ENCODE peak calls at places on chromosomes 16 and 17, in six cellular contexts. One of them, this sample, is unnamed.

GRCh38 chr16:25372716-25373115 is 115.1 kb upstream of the ZKSCAN2 start:
- DNase-seq in prostate gland: no peak
- DNase-seq in adrenal gland: no peak
- DNase-seq in neuronal stem cell: no peak
- DNase-seq in heart left ventricle: no peak
- DNase-seq in BE2C: no peak
- DNase-seq in this sample: no peak

GRCh38 chr16:66950971-66951790 is 9.9 kb upstream of the CES3 start:
- DNase-seq in neuronal stem cell: no peak
- DNase-seq in BE2C: no peak
- DNase-seq in heart left ventricle: no peak
- DNase-seq in prostate gland: no peak
- DNase-seq in adrenal gland: no peak
- DNase-seq in this sample: no peak

GRCh38 chr17:41301916-41302901 is at the start of gene KRTAP29-1:
- DNase-seq in prostate gland: peak; percentile 84
- DNase-seq in neuronal stem cell: no peak
- DNase-seq in adrenal gland: no peak
- DNase-seq in heart left ventricle: peak; percentile 48
- DNase-seq in BE2C: no peak
- DNase-seq in this sample: no peak

GRCh38 chr17:55444471-55445441 is 23.1 kb upstream of the MMD start:
- DNase-seq in adrenal gland: no peak
- DNase-seq in neuronal stem cell: no peak
- DNase-seq in heart left ventricle: no peak
- DNase-seq in prostate gland: no peak
- DNase-seq in BE2C: no peak
- DNase-seq in this sample: no peak

GRCh38 chr16:64250866-64251265 is 871.0 kb downstream of the CDH11 start:
- DNase-seq in BE2C: no peak
- DNase-seq in heart left ventricle: no peak
- DNase-seq in neuronal stem cell: no peak
- DNase-seq in adrenal gland: peak; percentile 16
- DNase-seq in prostate gland: no peak
- DNase-seq in this sample: no peak

GRCh38 chr17:72514321-72514861 is 393.6 kb downstream of the SOX9 start:
- DNase-seq in prostate gland: no peak
- DNase-seq in neuronal stem cell: no peak
- DNase-seq in BE2C: no peak
- DNase-seq in adrenal gland: no peak
- DNase-seq in heart left ventricle: no peak
- DNase-seq in this sample: no peak

GRCh38 chr17:1055751-1056645 is 59.1 kb downstream of the TIMM22 start:
- DNase-seq in prostate gland: peak; percentile 64
- DNase-seq in neuronal stem cell: peak; percentile 57
- DNase-seq in heart left ventricle: peak; percentile 64
- DNase-seq in BE2C: peak; percentile 67
- DNase-seq in adrenal gland: peak; percentile 68
- DNase-seq in this sample: peak; percentile 85

GRCh38 chr17:58344047-58344790 is 7.8 kb downstream of the SUPT4H1 start:
- DNase-seq in heart left ventricle: no peak
- DNase-seq in BE2C: no peak
- DNase-seq in neuronal stem cell: no peak
- DNase-seq in adrenal gland: no peak
- DNase-seq in prostate gland: no peak
- DNase-seq in this sample: no peak

GRCh38 chr16:79885320-79885719 is 284.8 kb upstream of the MAF start:
- DNase-seq in prostate gland: peak; percentile 84
- DNase-seq in heart left ventricle: no peak
- DNase-seq in adrenal gland: no peak
- DNase-seq in BE2C: no peak
- DNase-seq in neuronal stem cell: no peak
- DNase-seq in this sample: no peak

GRCh38 chr16:30355954-30356308 is 823 bp upstream of the CD2BP2 start:
- DNase-seq in prostate gland: no peak
- DNase-seq in BE2C: no peak
- DNase-seq in heart left ventricle: no peak
- DNase-seq in neuronal stem cell: no peak
- DNase-seq in adrenal gland: no peak
- DNase-seq in this sample: no peak

GRCh38 chr17:2415081-2415480 is 14.2 kb upstream of the MNT start:
- DNase-seq in adrenal gland: no peak
- DNase-seq in prostate gland: no peak
- DNase-seq in BE2C: no peak
- DNase-seq in neuronal stem cell: no peak
- DNase-seq in heart left ventricle: no peak
- DNase-seq in this sample: no peak

GRCh38 chr16:14497245-14498082 is 132.6 kb downstream of the PARN start:
- DNase-seq in neuronal stem cell: peak; percentile 17
- DNase-seq in heart left ventricle: no peak
- DNase-seq in adrenal gland: no peak
- DNase-seq in prostate gland: no peak
- DNase-seq in BE2C: no peak
- DNase-seq in this sample: no peak

GRCh38 chr17:66420961-66421371 is 118.6 kb downstream of the PRKCA start:
- DNase-seq in adrenal gland: peak; percentile 54
- DNase-seq in prostate gland: no peak
- DNase-seq in heart left ventricle: no peak
- DNase-seq in BE2C: no peak
- DNase-seq in neuronal stem cell: no peak
- DNase-seq in this sample: no peak

GRCh38 chr17:3551189-3551588 is 6.4 kb downstream of the TRPV3 start:
- DNase-seq in BE2C: no peak
- DNase-seq in heart left ventricle: no peak
- DNase-seq in neuronal stem cell: no peak
- DNase-seq in adrenal gland: no peak
- DNase-seq in prostate gland: no peak
- DNase-seq in this sample: no peak

GRCh38 chr16:81718637-81719036 is 60.5 kb upstream of the PLCG2 start:
- DNase-seq in neuronal stem cell: no peak
- DNase-seq in prostate gland: no peak
- DNase-seq in heart left ventricle: no peak
- DNase-seq in BE2C: no peak
- DNase-seq in adrenal gland: no peak
- DNase-seq in this sample: no peak

GRCh38 chr17:3770471-3770870 is 30.5 kb downstream of the ITGAE start:
- DNase-seq in heart left ventricle: no peak
- DNase-seq in neuronal stem cell: no peak
- DNase-seq in prostate gland: no peak
- DNase-seq in adrenal gland: no peak
- DNase-seq in BE2C: no peak
- DNase-seq in this sample: no peak

GRCh38 chr17:79819534-79820276 is 19.5 kb downstream of the CBX4 start:
- DNase-seq in neuronal stem cell: no peak
- DNase-seq in BE2C: no peak
- DNase-seq in prostate gland: no peak
- DNase-seq in adrenal gland: no peak
- DNase-seq in heart left ventricle: no peak
- DNase-seq in this sample: no peak
- H3K27me3 ChIP-seq in neuronal stem cell: peaks cover 61% of the 10 kb centered on the region
- H3K27me3 ChIP-seq in BE2C: no peaks in the 10 kb centered on the region
- H3K27me3 ChIP-seq in prostate gland: no peaks in the 10 kb centered on the region
- H3K27me3 ChIP-seq in adrenal gland: peaks cover 22% of the 10 kb centered on the region
- H3K27me3 ChIP-seq in heart left ventricle: peaks cover 5% of the 10 kb centered on the region
- H3K27me3 ChIP-seq in this sample: peaks cover 17% of the 10 kb centered on the region

DNA sequence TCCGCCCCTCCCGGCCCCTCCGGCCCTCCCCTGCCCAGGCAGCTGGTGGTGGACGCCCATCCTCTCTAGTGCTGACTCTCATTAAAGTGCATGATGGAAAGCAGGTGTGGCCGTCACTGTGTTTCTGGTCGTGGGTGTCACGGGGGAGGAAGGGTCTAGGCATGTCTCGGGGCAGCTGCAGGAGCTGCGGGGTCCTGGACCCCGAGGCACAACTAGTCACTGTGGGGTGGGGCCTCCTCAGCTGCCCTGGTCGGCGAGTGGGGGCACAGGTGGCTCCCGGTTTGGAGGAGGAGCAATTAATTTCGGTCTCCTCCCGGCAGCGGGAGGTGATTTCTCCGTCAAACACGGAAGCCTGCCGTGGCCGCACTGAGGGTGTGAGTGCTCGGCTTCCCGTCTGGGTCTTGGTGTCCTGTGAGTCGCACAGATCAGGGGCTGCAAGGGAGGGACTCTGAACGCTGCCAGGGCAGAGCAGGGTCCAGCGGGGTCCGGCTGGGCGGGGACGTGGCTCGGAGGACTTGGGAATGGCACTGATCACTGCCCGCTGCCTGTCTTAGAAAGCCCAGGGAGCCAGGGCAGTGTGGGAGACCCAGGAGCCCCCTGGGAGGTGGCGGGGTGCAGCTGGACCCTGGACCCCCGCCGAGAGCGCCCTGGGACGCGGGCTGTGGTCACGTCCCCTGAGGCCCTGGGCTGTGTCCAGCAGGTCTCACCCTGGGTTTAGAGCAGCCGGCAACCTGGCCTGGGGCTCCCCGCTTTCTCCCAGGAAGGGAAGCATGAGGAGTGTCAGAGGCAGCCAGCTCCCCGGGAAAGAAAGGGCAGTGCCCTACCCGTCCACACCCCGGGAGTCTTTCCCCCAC is 3.3 kb downstream of the TPSD1 start:
- DNase-seq in neuronal stem cell: no peak
- DNase-seq in heart left ventricle: peak; percentile 16
- DNase-seq in BE2C: no peak
- DNase-seq in prostate gland: no peak
- DNase-seq in adrenal gland: no peak
- DNase-seq in this sample: no peak
- H3K27me3 ChIP-seq in neuronal stem cell: peaks cover 58% of the 10 kb centered on the region
- H3K27me3 ChIP-seq in heart left ventricle: peaks cover 4% of the 10 kb centered on the region
- H3K27me3 ChIP-seq in BE2C: peaks cover 67% of the 10 kb centered on the region
- H3K27me3 ChIP-seq in prostate gland: peaks cover 21% of the 10 kb centered on the region
- H3K27me3 ChIP-seq in adrenal gland: peaks cover 16% of the 10 kb centered on the region
- H3K27me3 ChIP-seq in this sample: no peaks in the 10 kb centered on the region

GRCh38 chr17:11239379-11239970 is 1.5 kb upstream of the SHISA6 start:
- DNase-seq in adrenal gland: no peak
- DNase-seq in BE2C: no peak
- DNase-seq in heart left ventricle: no peak
- DNase-seq in prostate gland: no peak
- DNase-seq in neuronal stem cell: no peak
- DNase-seq in this sample: no peak

GRCh38 chr17:11240041-11240801 is 792 bp upstream of the SHISA6 start:
- DNase-seq in BE2C: no peak
- DNase-seq in heart left ventricle: no peak
- DNase-seq in prostate gland: peak; percentile 53
- DNase-seq in neuronal stem cell: peak; percentile 50
- DNase-seq in adrenal gland: no peak
- DNase-seq in this sample: no peak

GRCh38 chr17:11241611-11242226 is 706 bp downstream of the SHISA6 start:
- DNase-seq in prostate gland: peak; percentile 54
- DNase-seq in heart left ventricle: no peak
- DNase-seq in adrenal gland: no peak
- DNase-seq in neuronal stem cell: no peak
- DNase-seq in BE2C: no peak
- DNase-seq in this sample: no peak

GRCh38 chr17:11240841-11241610 is at the start of gene SHISA6:
- DNase-seq in neuronal stem cell: peak; percentile 46
- DNase-seq in heart left ventricle: no peak
- DNase-seq in BE2C: no peak
- DNase-seq in adrenal gland: no peak
- DNase-seq in prostate gland: peak; percentile 7
- DNase-seq in this sample: no peak

DNA sequence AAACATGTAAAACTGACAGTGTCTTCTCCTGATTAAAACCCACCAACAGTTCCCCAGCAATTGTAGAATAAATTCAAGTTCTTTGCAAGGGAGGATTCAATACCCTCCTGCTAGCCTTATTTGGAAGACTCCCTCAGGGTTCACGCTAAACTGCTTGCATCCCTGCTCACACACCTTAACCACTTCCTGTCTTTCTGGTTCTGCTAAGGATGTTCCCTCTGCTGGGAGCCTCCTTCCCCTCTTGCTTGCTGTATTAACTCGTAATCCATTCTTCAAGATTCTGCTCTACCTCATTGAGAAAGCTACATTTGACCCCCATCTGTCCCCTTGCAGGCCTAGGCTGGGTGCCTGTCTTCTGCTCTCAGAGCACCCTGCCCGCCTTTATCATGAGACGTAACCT is 2.3 kb upstream of the SHISA6 start:
- DNase-seq in prostate gland: peak; percentile 12
- DNase-seq in adrenal gland: no peak
- DNase-seq in BE2C: no peak
- DNase-seq in heart left ventricle: no peak
- DNase-seq in neuronal stem cell: no peak
- DNase-seq in this sample: no peak
- H3K27me3 ChIP-seq in prostate gland: no peaks in the 10 kb centered on the region
- H3K27me3 ChIP-seq in adrenal gland: peaks cover 30% of the 10 kb centered on the region
- H3K27me3 ChIP-seq in BE2C: no peaks in the 10 kb centered on the region
- H3K27me3 ChIP-seq in heart left ventricle: peaks cover 26% of the 10 kb centered on the region
- H3K27me3 ChIP-seq in neuronal stem cell: peaks cover 55% of the 10 kb centered on the region
- H3K27me3 ChIP-seq in this sample: no peaks in the 10 kb centered on the region

DNA sequence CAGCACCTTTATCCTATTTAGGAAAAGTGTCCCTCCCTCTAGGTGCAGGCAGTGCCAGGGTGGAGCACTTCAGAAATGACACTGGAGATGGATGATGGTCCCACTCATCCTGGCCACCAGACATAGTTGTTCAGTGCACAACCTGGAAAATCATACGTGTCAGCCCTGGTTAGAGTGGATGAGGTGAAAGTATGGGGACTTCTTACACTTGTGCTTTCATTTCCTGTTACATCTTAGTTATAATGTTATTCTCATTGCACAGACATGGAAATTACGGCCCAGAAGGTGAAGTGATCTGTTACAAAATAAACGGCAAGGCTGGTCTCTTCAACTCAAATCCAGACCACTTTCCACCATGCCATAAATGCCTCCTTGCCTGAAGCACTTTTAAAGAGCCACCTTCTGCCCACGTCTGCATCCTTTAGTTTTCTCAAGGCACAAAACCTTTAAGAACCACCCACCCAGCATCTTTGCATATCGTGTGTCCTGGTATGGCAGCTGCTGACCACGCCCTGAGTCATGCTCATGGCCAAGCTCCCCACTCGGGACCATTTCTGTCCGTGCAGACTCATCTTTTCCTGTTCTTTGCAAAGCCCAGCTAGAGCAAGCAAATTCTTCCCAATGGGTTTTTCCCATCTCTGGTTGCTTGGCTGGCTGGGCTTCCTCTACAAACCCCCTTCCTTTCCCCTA is 22.4 kb downstream of the TBC1D3B start:
- DNase-seq in prostate gland: no peak
- DNase-seq in adrenal gland: no peak
- DNase-seq in neuronal stem cell: no peak
- DNase-seq in heart left ventricle: no peak
- DNase-seq in BE2C: no peak
- DNase-seq in this sample: no peak
- H3K27me3 ChIP-seq in prostate gland: no peaks in the 10 kb centered on the region
- H3K27me3 ChIP-seq in adrenal gland: peaks cover 17% of the 10 kb centered on the region
- H3K27me3 ChIP-seq in neuronal stem cell: peaks cover 9% of the 10 kb centered on the region
- H3K27me3 ChIP-seq in heart left ventricle: no peaks in the 10 kb centered on the region
- H3K27me3 ChIP-seq in BE2C: peaks cover 16% of the 10 kb centered on the region
- H3K27me3 ChIP-seq in this sample: no peaks in the 10 kb centered on the region

GRCh38 chr17:50182783-50183438 is 17.1 kb downstream of the SGCA start:
- DNase-seq in prostate gland: no peak
- DNase-seq in heart left ventricle: no peak
- DNase-seq in adrenal gland: no peak
- DNase-seq in neuronal stem cell: no peak
- DNase-seq in BE2C: no peak
- DNase-seq in this sample: no peak
- H3K27me3 ChIP-seq in prostate gland: no peaks in the 10 kb centered on the region
- H3K27me3 ChIP-seq in heart left ventricle: no peaks in the 10 kb centered on the region
- H3K27me3 ChIP-seq in adrenal gland: no peaks in the 10 kb centered on the region
- H3K27me3 ChIP-seq in neuronal stem cell: peaks cover 11% of the 10 kb centered on the region
- H3K27me3 ChIP-seq in BE2C: no peaks in the 10 kb centered on the region
- H3K27me3 ChIP-seq in this sample: no peaks in the 10 kb centered on the region